ENCODE peak calls at places on chromosome 4, in five cellular contexts. S is fibroblast of pulmonary artery, H is uterus, J is tibial nerve, T is heart left ventricle. A is an unnamed sample.

GRCh38 chr4:85548841-85549240 is 73.9 kb downstream of the ARHGAP24 start:
- DNase-seq in J (no peak), H (no peak), T (no peak), S (peak; percentile 24), A (no peak)

GRCh38 chr4:170949084-170949483 is 859.3 kb upstream of the AADAT start:
- DNase-seq in J (no peak), H (no peak), T (no peak), S (no peak), A (no peak)

GRCh38 chr4:1520145-1520661 is 114.0 kb upstream of the NKX1-1 start:
- DNase-seq in H (no peak), J (no peak), T (peak; percentile 38), S (no peak), A (no peak)

GRCh38 chr4:113468165-113469022 is 293.1 kb downstream of the CAMK2D start:
- DNase-seq in J (peak; percentile 82), T (peak; percentile 89), H (peak; percentile 78), S (peak; percentile 100), A (no peak)

GRCh38 chr4:85953651-85954018 is 406.2 kb downstream of the MAPK10 start:
- DNase-seq in J (no peak), H (no peak), S (peak; percentile 63), T (no peak), A (no peak)

GRCh38 chr4:159248383-159249178 is 145.7 kb downstream of the RAPGEF2 start:
- DNase-seq in T (no peak), S (peak; percentile 87), H (no peak), J (no peak), A (no peak)

GRCh38 chr4:44165938-44166337 is 282.7 kb downstream of the KCTD8 start:
- DNase-seq in J (no peak), S (no peak), T (no peak), H (no peak), A (no peak)

GRCh38 chr4:151651496-151651895 is 109.3 kb downstream of the GATB start:
- DNase-seq in T (no peak), J (no peak), S (no peak), H (no peak), A (no peak)

GRCh38 chr4:68724426-68724825 is 54.0 kb upstream of the UGT2B15 start:
- DNase-seq in T (peak; percentile 21), J (no peak), H (no peak), S (no peak), A (no peak)

GRCh38 chr4:30600246-30600645 is 119.9 kb upstream of the PCDH7 start:
- DNase-seq in H (no peak), S (peak; percentile 57), T (no peak), J (no peak), A (no peak)

GRCh38 chr4:162498168-162498567 is 334.4 kb upstream of the FSTL5 start:
- DNase-seq in T (peak; percentile 48), H (no peak), J (no peak), S (no peak), A (no peak)

GRCh38 chr4:158624889-158625478 is 46.7 kb downstream of the C4orf46 start:
- DNase-seq in J (peak; percentile 57), H (no peak), S (peak; percentile 74), T (no peak), A (peak; percentile 39)

GRCh38 chr4:173505924-173506779 is 23.9 kb downstream of the HAND2 start:
- DNase-seq in J (peak; percentile 54), T (peak; percentile 76), H (no peak), S (peak; percentile 77), A (no peak)

GRCh38 chr4:57131849-57132745 is 21.9 kb upstream of the IGFBP7 start:
- DNase-seq in H (no peak), J (no peak), S (peak; percentile 39), T (no peak), A (no peak)

GRCh38 chr4:46878641-46879040 is 30.4 kb downstream of the COX7B2 start:
- DNase-seq in H (no peak), T (no peak), J (no peak), S (no peak), A (no peak)

GRCh38 chr4:188403272-188403671 is 264.0 kb downstream of the TRIML1 start:
- DNase-seq in S (no peak), J (no peak), T (no peak), H (no peak), A (no peak)

GRCh38 chr4:128359422-128359821 is 71.8 kb upstream of the PGRMC2 start:
- DNase-seq in S (no peak), T (no peak), H (no peak), J (no peak), A (no peak)

GRCh38 chr4:183658362-183659028 is 490 bp downstream of the RWDD4 start:
- DNase-seq in T (peak; percentile 33), J (no peak), S (peak; percentile 23), H (peak; percentile 34), A (peak; percentile 68)

GRCh38 chr4:24630937-24631336 is 46.6 kb upstream of the DHX15 start:
- DNase-seq in J (no peak), H (no peak), S (peak; percentile 86), T (no peak), A (no peak)

GRCh38 chr4:4416981-4417380 is 30.1 kb downstream of the NSG1 start:
- DNase-seq in S (no peak), T (no peak), J (no peak), H (no peak), A (no peak)

GRCh38 chr4:5456296-5456845 is 252.0 kb downstream of the EVC2 start:
- DNase-seq in H (no peak), S (no peak), T (no peak), J (no peak), A (peak; percentile 30)

GRCh38 chr4:186630128-186630527 is 74.8 kb upstream of the MTNR1A start:
- DNase-seq in S (no peak), H (no peak), T (no peak), J (no peak), A (no peak)

GRCh38 chr4:158112612-158113011 is 60.2 kb downstream of the GASK1B start:
- DNase-seq in T (no peak), J (no peak), H (no peak), S (peak; percentile 84), A (no peak)

GRCh38 chr4:23763559-23763958 is 126.3 kb downstream of the PPARGC1A start:
- DNase-seq in H (no peak), T (no peak), S (no peak), J (no peak), A (no peak)

GRCh38 chr4:147029296-147029695 is 83.6 kb upstream of the TTC29 start:
- DNase-seq in T (no peak), S (no peak), H (no peak), J (no peak), A (no peak)

GRCh38 chr4:24856586-24856985 is 56.3 kb downstream of the CCDC149 start:
- DNase-seq in T (no peak), J (no peak), H (no peak), S (peak; percentile 77), A (no peak)

GRCh38 chr4:40395166-40395900 is 60.2 kb downstream of the CHRNA9 start:
- DNase-seq in T (no peak), J (no peak), S (no peak), H (no peak), A (no peak)

DNA sequence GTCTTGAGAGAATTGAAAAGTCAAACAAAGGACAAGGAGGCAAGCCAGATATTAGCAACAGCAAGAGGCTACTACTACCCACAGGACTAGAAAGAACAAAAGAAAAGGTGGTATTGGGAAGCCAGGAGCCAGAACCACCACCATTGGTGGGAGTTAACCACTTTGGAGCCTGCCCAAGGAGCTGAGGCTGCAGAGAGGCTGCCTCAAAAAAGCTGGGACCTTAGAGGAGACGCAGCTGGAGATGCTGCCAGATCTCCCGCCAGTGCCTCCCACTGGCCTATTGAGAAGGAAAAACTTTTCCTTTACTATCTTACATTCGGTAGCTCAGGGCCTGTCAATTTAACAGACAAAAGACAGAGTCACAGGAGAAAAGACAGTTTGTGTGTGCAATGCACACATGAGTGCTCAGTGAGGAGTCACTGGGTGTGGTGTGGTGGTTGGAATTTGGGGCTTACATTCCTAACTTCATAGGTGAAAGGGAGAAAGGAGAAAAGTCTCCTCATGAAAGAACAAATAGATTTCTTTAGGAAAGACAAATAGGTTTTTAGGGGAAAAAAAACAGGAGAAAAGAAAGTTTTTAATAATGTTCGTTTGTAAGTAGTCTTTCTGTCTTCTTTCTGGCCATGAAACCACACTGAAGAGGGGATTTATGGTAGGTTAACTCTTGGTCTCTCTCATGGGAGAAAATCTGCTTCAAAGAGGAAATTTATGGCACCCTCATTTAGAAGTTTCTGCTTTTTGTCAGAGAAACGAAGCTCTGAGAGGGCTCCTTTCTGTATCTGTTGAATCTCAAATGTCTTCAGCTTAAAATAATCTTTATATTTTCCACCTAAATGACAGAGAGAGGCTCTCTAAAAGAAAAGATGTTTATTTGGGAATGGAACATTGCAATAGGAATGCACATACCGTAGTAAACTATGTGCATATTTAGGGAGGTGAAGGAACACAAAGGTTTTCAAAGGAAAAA is 52.6 kb upstream of the HPSE start:
- DNase-seq in J (no peak), H (peak; percentile 30), S (no peak), T (no peak), A (no peak)
- TF ChIP-seq CTCF in J (no peak), H (no peak), S (no peak), T (no peak), A (no peak)

DNA sequence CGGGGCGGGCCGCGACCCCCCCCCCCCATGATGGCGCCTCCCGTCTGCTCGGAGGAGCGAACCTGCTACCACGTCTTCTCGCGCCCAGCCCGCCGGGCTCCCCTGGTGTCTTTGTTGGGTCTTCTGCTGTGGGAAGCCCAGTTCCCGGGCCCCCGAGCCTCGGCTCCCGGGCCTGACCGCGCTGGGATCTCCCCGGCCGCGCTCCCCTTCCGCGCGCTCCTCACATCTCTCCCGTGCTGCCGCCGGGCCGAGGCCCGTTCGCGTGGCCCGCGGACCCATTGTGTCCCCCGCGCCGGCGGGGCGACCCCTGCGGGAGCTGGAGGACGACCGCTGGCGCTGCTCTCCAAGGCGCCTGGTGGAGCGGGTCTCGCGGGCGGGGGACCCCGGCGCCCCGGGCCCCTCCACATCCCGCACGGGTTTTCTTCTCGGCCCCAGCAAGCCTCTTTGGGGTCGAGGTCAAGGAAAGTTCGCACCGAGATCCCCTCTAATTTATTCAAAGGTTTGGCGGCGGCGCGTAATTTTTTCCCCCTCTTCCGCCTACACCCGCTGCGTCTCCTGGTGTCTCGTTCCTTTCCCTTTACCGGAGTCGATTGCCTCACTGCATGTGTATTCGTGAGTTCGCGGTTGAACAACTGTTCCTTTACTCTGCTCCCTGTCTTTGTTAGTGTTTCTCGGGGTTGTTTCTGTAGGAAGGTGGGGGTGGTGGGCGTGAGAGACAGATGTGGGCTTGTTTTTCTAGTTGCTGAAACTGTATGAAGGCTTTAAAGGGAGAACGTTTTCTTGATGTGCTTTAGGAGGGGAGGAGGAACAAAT is 762 bp downstream of the SMAD1 start:
- DNase-seq in S (peak; percentile 80), J (peak; percentile 48), T (peak; percentile 66), H (peak; percentile 53), A (no peak)
- TF ChIP-seq CTCF in S (no peak), J (no peak), T (peak; percentile 11), H (no peak), A (no peak)

DNA sequence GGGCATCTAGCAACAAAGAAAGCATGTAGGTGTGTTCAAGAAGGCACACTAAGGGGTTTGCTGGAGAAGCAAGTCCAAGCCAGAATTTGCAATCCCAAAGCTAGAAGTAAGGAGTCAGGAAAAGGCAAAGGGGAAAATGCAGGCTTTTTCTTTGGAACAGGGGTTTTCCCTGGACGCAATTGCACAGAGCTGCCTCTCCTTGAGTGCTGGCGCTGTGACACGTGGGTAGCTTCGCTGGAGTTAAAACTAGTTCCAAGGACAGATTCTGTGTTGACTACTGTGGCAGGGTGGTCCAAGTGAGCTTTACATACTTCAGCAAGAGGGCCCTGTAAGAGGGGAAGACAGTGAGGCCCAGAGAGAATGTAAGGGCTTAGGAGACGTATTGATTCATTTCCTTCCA is 277.1 kb downstream of the ADGRA3 start:
- DNase-seq in J (no peak), T (no peak), S (peak; percentile 5), H (no peak), A (no peak)
- TF ChIP-seq CTCF in J (no peak), T (no peak), S (peak; percentile 34), H (no peak), A (no peak)

GRCh38 chr4:8393593-8394038 is 46.9 kb downstream of the ACOX3 start:
- DNase-seq in H (peak; percentile 82), T (peak; percentile 81), S (peak; percentile 97), J (peak; percentile 67), A (no peak)
- TF ChIP-seq CTCF in H (peak; percentile 13), T (no peak), S (peak; percentile 39), J (no peak), A (no peak)

A was measured in B cell.